ENCODE peak calls at places on chromosomes 2 and 18, in eight cellular contexts. N is cardiac muscle cell; O is hepatocyte; S is suprapubic skin; E is NT2/D1; F is Jurkat, Clone E6-1; V is lung; Z is AG09309. H is an unnamed sample.

GRCh38 chr2:101306410-101306809 is 2.1 kb downstream of the RNF149 start:
- DNase-seq in V (no peak), Z (no peak), F (no peak), O (no peak), S (no peak), E (no peak), N (no peak), H (no peak)

GRCh38 chr18:79579807-79580480 is 99.7 kb upstream of the CTDP1 start:
- DNase-seq in Z (no peak), E (no peak), N (no peak), S (peak; percentile 49), V (no peak), F (no peak), O (no peak), H (no peak)

GRCh38 chr2:55590810-55591440 is 26.5 kb downstream of the PPP4R3B start:
- DNase-seq in V (no peak), E (no peak), Z (peak; percentile 39), N (no peak), S (no peak), O (no peak), F (no peak), H (peak; percentile 13)

GRCh38 chr2:28360066-28360741 is 32.5 kb upstream of the FOSL2 start:
- DNase-seq in N (peak; percentile 32), E (no peak), F (no peak), Z (no peak), O (no peak), V (no peak), S (no peak), H (no peak)

GRCh38 chr18:39870586-39870985 is 2084.4 kb upstream of the PIK3C3 start:
- DNase-seq in S (no peak), N (no peak), F (no peak), Z (no peak), O (no peak), V (no peak), E (no peak), H (peak; percentile 63)

GRCh38 chr2:37281916-37282315 is 42.7 kb downstream of the PRKD3 start:
- DNase-seq in O (no peak), S (no peak), E (no peak), F (no peak), N (no peak), Z (no peak), V (no peak), H (no peak)

GRCh38 chr2:109454304-109454703 is 159.5 kb downstream of the SEPTIN10 start:
- DNase-seq in O (no peak), S (peak; percentile 54), Z (no peak), F (no peak), E (no peak), V (no peak), N (no peak), H (no peak)

GRCh38 chr18:28365406-28365805 is 188.5 kb upstream of the CDH2 start:
- DNase-seq in N (peak; percentile 40), Z (no peak), S (no peak), F (no peak), E (no peak), V (no peak), O (peak; percentile 22), H (peak; percentile 7)

GRCh38 chr18:67068608-67069007 is 447.9 kb downstream of the DSEL start:
- DNase-seq in V (no peak), E (no peak), S (no peak), N (no peak), O (no peak), Z (no peak), F (no peak), H (no peak)

GRCh38 chr2:27095745-27096651 is 9.4 kb downstream of the KHK start:
- DNase-seq in F (peak; percentile 55), O (peak; percentile 76), S (no peak), Z (no peak), E (no peak), V (peak; percentile 70), N (peak; percentile 72), H (no peak)

GRCh38 chr18:62790836-62791772 is 75.8 kb downstream of the PHLPP1 start:
- DNase-seq in F (peak; percentile 52), S (no peak), O (no peak), N (peak; percentile 25), V (no peak), Z (peak; percentile 37), E (no peak), H (peak; percentile 38)

GRCh38 chr2:63881208-63881607 is 39.5 kb downstream of the UGP2 start:
- DNase-seq in N (no peak), F (no peak), O (no peak), V (no peak), Z (no peak), E (no peak), S (no peak), H (no peak)

GRCh38 chr2:241836257-241836656 is 22.4 kb downstream of the PDCD1 start:
- DNase-seq in V (no peak), E (no peak), F (no peak), S (no peak), Z (no peak), O (no peak), N (no peak), H (no peak)

DNA sequence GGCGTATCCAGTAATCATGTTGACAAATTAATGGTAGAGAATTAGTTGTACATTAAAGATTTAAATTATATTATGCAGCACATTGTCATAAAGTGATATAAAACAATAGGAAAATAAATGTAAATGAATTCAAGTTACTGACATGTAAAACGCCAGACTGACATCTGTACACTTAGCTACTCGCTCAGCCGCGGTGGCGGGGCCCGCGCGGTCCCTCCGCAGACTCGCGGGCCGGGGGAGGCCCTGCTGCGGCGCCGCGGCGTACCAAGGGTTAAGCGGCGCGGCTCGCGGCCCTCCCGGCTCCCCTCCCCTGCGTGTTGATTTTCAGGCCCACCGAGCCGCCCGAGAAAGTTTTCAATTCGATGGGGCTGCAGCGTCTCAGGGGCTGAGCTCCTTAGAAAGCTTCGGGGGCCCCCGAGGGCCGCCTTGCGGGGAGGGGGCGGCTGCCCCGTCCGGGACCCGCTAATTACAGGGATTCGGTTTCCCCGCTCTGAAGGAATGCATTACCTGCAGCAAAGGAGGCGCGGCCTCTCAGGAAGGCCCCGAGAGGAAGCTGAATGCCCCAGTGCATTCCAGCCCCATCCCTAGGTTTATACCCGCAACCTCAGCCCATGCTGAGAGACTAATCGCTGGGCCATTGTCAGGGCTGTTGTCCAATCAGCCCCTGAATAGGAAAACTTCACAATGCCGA is 138.9 kb upstream of the SIX3 start:
- DNase-seq in V (no peak), Z (no peak), N (no peak), S (no peak), E (peak; percentile 95), F (no peak), O (no peak), H (no peak)
- H3K4me3 ChIP-seq in V (no peak overlapping the region), Z (no peak overlapping the region), N (peak overlapping the region; percentile 20), S (peak overlapping the region; percentile 32), E (peak overlapping the region; percentile 26), F (no peak overlapping the region), O (no peak overlapping the region), H (no peak overlapping the region)

DNA sequence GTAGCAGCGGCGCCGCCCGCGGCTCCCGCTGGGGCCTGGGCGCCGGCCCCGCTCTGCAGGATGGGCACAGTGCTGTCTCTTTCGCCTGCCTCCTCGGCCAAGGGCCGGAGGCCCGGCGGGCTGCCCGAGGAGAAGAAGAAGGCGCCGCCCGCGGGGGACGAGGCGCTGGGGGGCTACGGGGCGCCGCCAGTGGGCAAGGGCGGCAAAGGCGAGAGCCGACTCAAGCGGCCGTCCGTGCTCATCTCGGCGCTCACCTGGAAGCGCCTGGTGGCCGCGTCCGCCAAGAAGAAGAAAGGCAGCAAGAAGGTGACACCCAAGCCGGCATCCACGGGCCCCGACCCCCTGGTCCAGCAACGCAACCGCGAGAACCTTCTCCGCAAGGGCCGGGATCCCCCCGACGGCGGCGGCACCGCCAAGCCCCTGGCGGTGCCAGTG is 312 bp downstream of the CDK5R2 start:
- DNase-seq in S (no peak), V (no peak), N (no peak), F (no peak), Z (no peak), E (no peak), O (no peak), H (no peak)
- H3K4me3 ChIP-seq in S (peak overlapping the region; percentile 37), V (no peak overlapping the region), N (peak overlapping the region; percentile 51), F (peak overlapping the region; percentile 39), Z (no peak overlapping the region), E (peak overlapping the region; percentile 35), O (peak overlapping the region; percentile 36), H (peak overlapping the region; percentile 45)

GRCh38 chr2:155679647-155680046 is 652.9 kb downstream of the NR4A2 start:
- DNase-seq in N (no peak), O (no peak), V (no peak), Z (no peak), F (no peak), E (no peak), S (no peak), H (no peak)
- H3K4me3 ChIP-seq in N (no peak overlapping the region), O (no peak overlapping the region), V (no peak overlapping the region), Z (no peak overlapping the region), F (no peak overlapping the region), E (no peak overlapping the region), S (no peak overlapping the region), H (no peak overlapping the region)

DNA sequence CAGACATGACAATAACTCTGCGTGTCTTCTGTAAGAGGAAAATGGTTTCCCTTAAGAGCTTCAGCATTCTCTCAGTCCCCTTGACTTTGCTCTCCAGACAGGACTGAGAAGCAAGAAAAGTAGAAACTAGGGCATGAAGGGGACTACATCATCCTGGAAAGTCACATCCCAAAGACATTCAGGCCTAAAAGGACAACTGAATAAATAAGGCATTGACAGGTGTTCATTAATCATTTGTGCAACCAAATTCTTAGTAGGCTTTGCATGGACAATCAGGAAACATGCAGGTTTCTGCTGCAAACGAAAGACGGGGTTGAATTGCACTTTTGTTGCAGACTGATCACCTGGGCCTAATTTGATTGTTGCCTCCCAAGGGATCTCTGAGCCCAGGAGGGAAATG is 1.2 kb upstream of the SGPP2 start:
- DNase-seq in F (no peak), S (no peak), N (no peak), Z (no peak), O (no peak), V (no peak), E (no peak), H (no peak)
- H3K4me3 ChIP-seq in F (no peak overlapping the region), S (no peak overlapping the region), N (no peak overlapping the region), Z (no peak overlapping the region), O (no peak overlapping the region), V (no peak overlapping the region), E (no peak overlapping the region), H (no peak overlapping the region)

GRCh38 chr18:77249583-77250500 is at the start of gene GALR1:
- DNase-seq in S (no peak), F (no peak), E (no peak), O (no peak), V (no peak), N (no peak), Z (no peak), H (no peak)

GRCh38 chr18:77251730-77252050 is 2.0 kb downstream of the GALR1 start:
- DNase-seq in E (no peak), F (no peak), V (no peak), Z (no peak), S (no peak), N (no peak), O (no peak), H (no peak)

GRCh38 chr18:77250501-77250925 is 865 bp downstream of the GALR1 start:
- DNase-seq in E (no peak), F (no peak), N (no peak), Z (no peak), O (no peak), V (no peak), S (no peak), H (no peak)

GRCh38 chr18:77250926-77251729 is 1.5 kb downstream of the GALR1 start:
- DNase-seq in N (peak; percentile 28), V (no peak), F (no peak), S (no peak), O (no peak), Z (no peak), E (no peak), H (no peak)

GRCh38 chr18:77248873-77249582 is 620 bp upstream of the GALR1 start:
- DNase-seq in S (no peak), E (no peak), N (no peak), O (no peak), V (no peak), Z (no peak), F (no peak), H (no peak)
- H3K4me3 ChIP-seq in S (peak overlapping the region; percentile 34), E (peak overlapping the region; percentile 43), N (peak overlapping the region; percentile 32), O (peak overlapping the region; percentile 36), V (no peak overlapping the region), Z (peak overlapping the region; percentile 2), F (no peak overlapping the region), H (peak overlapping the region; percentile 38)